ENCODE peak calls at places on chromosomes 5 and 9, in nine cellular contexts. One of them, this sample, is unnamed.

GRCh38 chr9:93892748-93893147 is 62.4 kb downstream of the BARX1 start:
- DNase-seq in left colon: no peak
- DNase-seq in KBM-7: no peak
- DNase-seq in GM23338: no peak
- DNase-seq in HEK293T: no peak
- DNase-seq in nucleus accumbens: no peak
- DNase-seq in neuronal stem cell: no peak
- DNase-seq in head of caudate nucleus: no peak
- DNase-seq in ecto neural progenitor cell: no peak
- DNase-seq in this sample: no peak

GRCh38 chr5:41788800-41789395 is 81.3 kb downstream of the OXCT1 start:
- DNase-seq in left colon: no peak
- DNase-seq in KBM-7: no peak
- DNase-seq in GM23338: no peak
- DNase-seq in HEK293T: no peak
- DNase-seq in nucleus accumbens: no peak
- DNase-seq in neuronal stem cell: no peak
- DNase-seq in head of caudate nucleus: no peak
- DNase-seq in ecto neural progenitor cell: no peak
- DNase-seq in this sample: no peak

GRCh38 chr9:4147476-4148214 is 152.2 kb downstream of the GLIS3 start:
- DNase-seq in left colon: no peak
- DNase-seq in KBM-7: no peak
- DNase-seq in GM23338: peak; percentile 15
- DNase-seq in HEK293T: no peak
- DNase-seq in nucleus accumbens: peak; percentile 8
- DNase-seq in neuronal stem cell: no peak
- DNase-seq in head of caudate nucleus: no peak
- DNase-seq in ecto neural progenitor cell: no peak
- DNase-seq in this sample: no peak

GRCh38 chr5:177473461-177473991 is at the start of gene DBN1:
- DNase-seq in left colon: no peak
- DNase-seq in KBM-7: no peak
- DNase-seq in GM23338: peak; percentile 80
- DNase-seq in HEK293T: peak; percentile 88
- DNase-seq in nucleus accumbens: no peak
- DNase-seq in neuronal stem cell: no peak
- DNase-seq in head of caudate nucleus: peak; percentile 47
- DNase-seq in ecto neural progenitor cell: peak; percentile 80
- DNase-seq in this sample: no peak

GRCh38 chr9:96021616-96022444 is 146.3 kb downstream of the ERCC6L2 start:
- DNase-seq in left colon: no peak
- DNase-seq in KBM-7: no peak
- DNase-seq in GM23338: peak; percentile 44
- DNase-seq in HEK293T: no peak
- DNase-seq in nucleus accumbens: no peak
- DNase-seq in neuronal stem cell: peak; percentile 18
- DNase-seq in head of caudate nucleus: peak; percentile 19
- DNase-seq in ecto neural progenitor cell: peak; percentile 67
- DNase-seq in this sample: no peak

GRCh38 chr9:103755441-103755840 is 338.7 kb upstream of the SMC2 start:
- DNase-seq in left colon: no peak
- DNase-seq in KBM-7: no peak
- DNase-seq in GM23338: no peak
- DNase-seq in HEK293T: no peak
- DNase-seq in nucleus accumbens: no peak
- DNase-seq in neuronal stem cell: no peak
- DNase-seq in head of caudate nucleus: no peak
- DNase-seq in ecto neural progenitor cell: no peak
- DNase-seq in this sample: no peak

GRCh38 chr5:150522504-150523464 is 14.9 kb downstream of the NDST1 start:
- DNase-seq in left colon: no peak
- DNase-seq in KBM-7: no peak
- DNase-seq in GM23338: no peak
- DNase-seq in HEK293T: no peak
- DNase-seq in nucleus accumbens: no peak
- DNase-seq in neuronal stem cell: no peak
- DNase-seq in head of caudate nucleus: peak; percentile 45
- DNase-seq in ecto neural progenitor cell: no peak
- DNase-seq in this sample: no peak

GRCh38 chr9:124298646-124299235 is 41.0 kb downstream of the NEK6 start:
- DNase-seq in left colon: no peak
- DNase-seq in KBM-7: no peak
- DNase-seq in GM23338: no peak
- DNase-seq in HEK293T: no peak
- DNase-seq in nucleus accumbens: no peak
- DNase-seq in neuronal stem cell: no peak
- DNase-seq in head of caudate nucleus: no peak
- DNase-seq in ecto neural progenitor cell: no peak
- DNase-seq in this sample: no peak

GRCh38 chr9:2727966-2728613 is 10.8 kb downstream of the KCNV2 start:
- DNase-seq in left colon: no peak
- DNase-seq in KBM-7: peak; percentile 77
- DNase-seq in GM23338: peak; percentile 63
- DNase-seq in HEK293T: peak; percentile 35
- DNase-seq in nucleus accumbens: no peak
- DNase-seq in neuronal stem cell: no peak
- DNase-seq in head of caudate nucleus: peak; percentile 8
- DNase-seq in ecto neural progenitor cell: no peak
- DNase-seq in this sample: peak; percentile 32

GRCh38 chr9:16320338-16320902 is 550.0 kb downstream of the BNC2 start:
- DNase-seq in left colon: no peak
- DNase-seq in KBM-7: no peak
- DNase-seq in GM23338: no peak
- DNase-seq in HEK293T: no peak
- DNase-seq in nucleus accumbens: no peak
- DNase-seq in neuronal stem cell: no peak
- DNase-seq in head of caudate nucleus: no peak
- DNase-seq in ecto neural progenitor cell: no peak
- DNase-seq in this sample: no peak

GRCh38 chr5:124923131-124923530 is 176.7 kb upstream of the ZNF608 start:
- DNase-seq in left colon: no peak
- DNase-seq in KBM-7: no peak
- DNase-seq in GM23338: no peak
- DNase-seq in HEK293T: no peak
- DNase-seq in nucleus accumbens: peak; percentile 50
- DNase-seq in neuronal stem cell: no peak
- DNase-seq in head of caudate nucleus: peak; percentile 81
- DNase-seq in ecto neural progenitor cell: no peak
- DNase-seq in this sample: no peak

GRCh38 chr5:14183187-14183939 is 40.2 kb downstream of the TRIO start:
- DNase-seq in left colon: no peak
- DNase-seq in KBM-7: no peak
- DNase-seq in GM23338: no peak
- DNase-seq in HEK293T: no peak
- DNase-seq in nucleus accumbens: no peak
- DNase-seq in neuronal stem cell: no peak
- DNase-seq in head of caudate nucleus: no peak
- DNase-seq in ecto neural progenitor cell: no peak
- DNase-seq in this sample: no peak

GRCh38 chr9:34197756-34198711 is 19.2 kb downstream of the UBAP1 start:
- DNase-seq in left colon: no peak
- DNase-seq in KBM-7: peak; percentile 25
- DNase-seq in GM23338: peak; percentile 87
- DNase-seq in HEK293T: no peak
- DNase-seq in nucleus accumbens: no peak
- DNase-seq in neuronal stem cell: no peak
- DNase-seq in head of caudate nucleus: no peak
- DNase-seq in ecto neural progenitor cell: no peak
- DNase-seq in this sample: no peak